ENCODE peak calls at places on chromosome 22, in five cellular contexts. K is EH, S is Peyer's patch, C is GM12891, Q is GM12878. T is an unnamed sample.

GRCh38 chr22:36871669-36872081 is 10.9 kb downstream of the NCF4 start:
- DNase-seq in K (peak), S (no peak), C (no peak), Q (no peak), T (no peak)

GRCh38 chr22:17205432-17205831 is 13.8 kb downstream of the ADA2 start:
- DNase-seq in K (no peak), S (no peak), C (no peak), Q (no peak), T (no peak)

GRCh38 chr22:44892803-44893730 is 116.7 kb downstream of the PHF21B start:
- DNase-seq in K (no peak), S (no peak), C (no peak), Q (no peak), T (no peak)

GRCh38 chr22:23207786-23208325 is 27.5 kb downstream of the BCR start:
- DNase-seq in K (no peak), S (peak), C (no peak), Q (no peak), T (no peak)

GRCh38 chr22:49760280-49760629 is 67.4 kb downstream of the BRD1 start:
- DNase-seq in K (no peak), S (no peak), C (no peak), Q (peak), T (no peak)

GRCh38 chr22:35615156-35615555 is 2.0 kb downstream of the MB start:
- DNase-seq in K (no peak), S (no peak), C (no peak), Q (no peak), T (no peak)

GRCh38 chr22:25083414-25084166 is 116.1 kb upstream of the CRYBB3 start:
- DNase-seq in K (no peak), S (no peak), C (no peak), Q (no peak), T (no peak)

GRCh38 chr22:28328751-28329150 is 350.9 kb downstream of the TTC28 start:
- DNase-seq in K (no peak), S (no peak), C (no peak), Q (no peak), T (no peak)

GRCh38 chr22:25383892-25384291 is 164.5 kb downstream of the CRYBB2 start:
- DNase-seq in K (no peak), S (no peak), C (no peak), Q (no peak), T (no peak)

GRCh38 chr22:19663286-19663815 is 51.0 kb upstream of the SEPTIN5 start:
- DNase-seq in K (peak), S (peak), C (no peak), Q (no peak), T (no peak)

GRCh38 chr22:33326540-33327295 is 268.5 kb upstream of the SYN3 start:
- DNase-seq in K (no peak), S (no peak), C (no peak), Q (no peak), T (no peak)

GRCh38 chr22:40416267-40416570 is 45.8 kb downstream of the SGSM3 start:
- DNase-seq in K (no peak), S (no peak), C (no peak), Q (no peak), T (no peak)

GRCh38 chr22:21712751-21713427 is 22.7 kb downstream of the YPEL1 start:
- DNase-seq in K (peak), S (peak), C (peak), Q (no peak), T (peak)

GRCh38 chr22:45007946-45008852 is 1.6 kb downstream of the PHF21B start:
- DNase-seq in K (peak), S (no peak), C (no peak), Q (no peak), T (no peak)

GRCh38 chr22:42443240-42444059 is 11.2 kb upstream of the NFAM1 start:
- DNase-seq in K (no peak), S (no peak), C (no peak), Q (no peak), T (no peak)

GRCh38 chr22:46547179-46547882 is 9.9 kb upstream of the CELSR1 start:
- DNase-seq in K (peak), S (no peak), C (no peak), Q (no peak), T (no peak)

GRCh38 chr22:21032843-21033688 is 705 bp upstream of the SLC7A4 start:
- DNase-seq in K (no peak), S (no peak), C (no peak), Q (no peak), T (no peak)

GRCh38 chr22:29138556-29138955 is 65.7 kb downstream of the KREMEN1 start:
- DNase-seq in K (no peak), S (no peak), C (no peak), Q (no peak), T (no peak)

GRCh38 chr22:50277761-50278160 is 7.6 kb upstream of the MAPK11 start:
- DNase-seq in K (no peak), S (no peak), C (no peak), Q (no peak), T (no peak)

GRCh38 chr22:28021998-28022660 is 103.1 kb upstream of the PITPNB start:
- DNase-seq in K (no peak), S (no peak), C (no peak), Q (no peak), T (no peak)

GRCh38 chr22:37328017-37328416 is 45.7 kb downstream of the CYTH4 start:
- DNase-seq in K (peak), S (no peak), C (no peak), Q (no peak), T (no peak)

GRCh38 chr22:38070250-38070921 is 13.2 kb downstream of the PICK1 start:
- DNase-seq in K (no peak), S (no peak), C (no peak), Q (no peak), T (no peak)

GRCh38 chr22:48724899-48725298 is 1102.8 kb downstream of the BRD1 start:
- DNase-seq in K (no peak), S (no peak), C (no peak), Q (no peak), T (no peak)

GRCh38 chr22:21972293-21972779 is 10.3 kb downstream of the TOP3B start:
- DNase-seq in K (peak), S (peak), C (peak), Q (no peak), T (no peak)

GRCh38 chr22:16866167-16866566 is 41.0 kb upstream of the XKR3 start:
- DNase-seq in K (no peak), S (no peak), C (no peak), Q (no peak), T (no peak)

GRCh38 chr22:22855085-22855484 is 32.5 kb upstream of the IGLL5 start:
- DNase-seq in K (no peak), S (no peak), C (no peak), Q (no peak), T (no peak)

GRCh38 chr22:17191163-17191562 is 28.1 kb downstream of the ADA2 start:
- DNase-seq in K (peak), S (no peak), C (no peak), Q (no peak), T (no peak)

GRCh38 chr22:25736378-25737011 is 5.5 kb upstream of the MYO18B start:
- DNase-seq in K (no peak), S (no peak), C (no peak), Q (no peak), T (no peak)

GRCh38 chr22:17732251-17732854 is 41.9 kb downstream of the BID start:
- DNase-seq in K (no peak), S (no peak), C (no peak), Q (no peak), T (no peak)

GRCh38 chr22:39429916-39430575 is 26.8 kb upstream of the MGAT3 start:
- DNase-seq in K (no peak), S (no peak), C (no peak), Q (no peak), T (no peak)

GRCh38 chr22:49880281-49880680 is 26.6 kb downstream of the ZBED4 start:
- DNase-seq in K (no peak), S (no peak), C (peak), Q (peak), T (no peak)

GRCh38 chr22:48721394-48721666 is 1106.3 kb downstream of the BRD1 start:
- DNase-seq in K (no peak), S (no peak), C (no peak), Q (no peak), T (no peak)

GRCh38 chr22:44793506-44794225 is 41.3 kb downstream of the ARHGAP8 start:
- DNase-seq in K (no peak), S (no peak), C (no peak), Q (no peak), T (no peak)

GRCh38 chr22:29520851-29521250 is 32.7 kb downstream of the THOC5 start:
- DNase-seq in K (peak), S (no peak), C (no peak), Q (no peak), T (no peak)

GRCh38 chr22:22928666-22929380 is 41.2 kb downstream of the IGLL5 start:
- DNase-seq in K (peak), S (peak), C (peak), Q (peak), T (no peak)

GRCh38 chr22:19291218-19291579 is 320 bp downstream of the CLTCL1 start:
- DNase-seq in K (peak), S (peak), C (peak), Q (no peak), T (no peak)

GRCh38 chr22:41847300-41847699 is 14.4 kb downstream of the SREBF2 start:
- DNase-seq in K (no peak), S (no peak), C (no peak), Q (no peak), T (no peak)

GRCh38 chr22:36258750-36259619 is 6.1 kb downstream of the APOL1 start:
- DNase-seq in K (no peak), S (no peak), C (no peak), Q (no peak), T (no peak)

GRCh38 chr22:23903328-23903971 is 9.3 kb downstream of the MIF start:
- DNase-seq in K (no peak), S (no peak), C (no peak), Q (no peak), T (no peak)

T was measured in stimulated activated CD8-positive, alpha-beta memory T cell treated with anti-CD3 and anti-CD28 coated beads, Interleukin-4, amount 100 ng/mL, for 1 hour.